ENCODE peak calls at places on chromosome 21, in seven cellular contexts. Z is heart left ventricle; G is prostate gland; M is activated naive CD8-positive, alpha-beta T cell treated with anti-CD3 and anti-CD28 coated beads, Interleukin-2, amount 50 U/mL, for 24 hours; X is anterior cingulate cortex; Y is LoVo; A is endothelial cell. B is an unnamed sample.

GRCh38 chr21:45248893-45249381 is 38.8 kb downstream of the POFUT2 start:
- DNase-seq in Y (no peak), G (peak; percentile 3), X (no peak), Z (no peak), A (no peak), M (no peak), B (no peak)

GRCh38 chr21:21174676-21175075 is 176.5 kb downstream of the NCAM2 start:
- DNase-seq in M (no peak), Y (no peak), G (no peak), Z (no peak), A (no peak), X (no peak), B (no peak)

GRCh38 chr21:32412162-32412997 is at the start of gene EVA1C:
- DNase-seq in X (peak; percentile 66), Z (peak; percentile 75), A (peak; percentile 20), G (peak; percentile 64), Y (peak; percentile 86), M (peak; percentile 74), B (no peak)

GRCh38 chr21:33121715-33122475 is 52.0 kb downstream of the OLIG1 start:
- DNase-seq in G (peak; percentile 69), Z (no peak), Y (no peak), X (peak; percentile 20), M (no peak), A (no peak), B (no peak)

GRCh38 chr21:28991861-28992525 is 684 bp downstream of the LTN1 start:
- DNase-seq in Y (peak; percentile 16), G (peak; percentile 10), Z (no peak), A (no peak), X (no peak), M (no peak), B (no peak)

GRCh38 chr21:34358866-34359265 is 4.9 kb upstream of the KCNE2 start:
- DNase-seq in Z (no peak), G (no peak), Y (no peak), X (no peak), A (no peak), M (no peak), B (no peak)

GRCh38 chr21:26966360-26966977 is 419 bp downstream of the ADAMTS5 start:
- DNase-seq in G (no peak), X (no peak), Z (peak; percentile 39), M (no peak), A (no peak), Y (no peak), B (no peak)

GRCh38 chr21:29075706-29076447 is 2.4 kb upstream of the CCT8 start:
- DNase-seq in Z (no peak), Y (no peak), X (no peak), G (no peak), A (no peak), M (no peak), B (no peak)

GRCh38 chr21:39084979-39085729 is 98.1 kb downstream of the PSMG1 start:
- DNase-seq in Z (no peak), M (no peak), X (no peak), G (no peak), Y (peak; percentile 18), A (no peak), B (no peak)

GRCh38 chr21:33028271-33028670 is 2.5 kb downstream of the OLIG2 start:
- DNase-seq in G (no peak), Z (no peak), M (no peak), X (no peak), Y (no peak), A (no peak), B (no peak)

GRCh38 chr21:16169810-16170209 is 440.0 kb downstream of the USP25 start:
- DNase-seq in Z (no peak), Y (no peak), G (no peak), M (no peak), X (no peak), A (no peak), B (no peak)

B was measured in HS-27A.